ENCODE peak calls at places on chromosomes 13 and 19, in six cellular contexts. S is mammary epithelial cell, Z is cardiac muscle cell, Y is thoracic aorta, W is heart right ventricle, L is Caco-2. D is an unnamed sample.

GRCh38 chr13:95221991-95222732 is 79.1 kb downstream of the ABCC4 start:
- DNase-seq in Y (no peak), Z (no peak), L (no peak), S (no peak), W (no peak), D (no peak)

GRCh38 chr13:39408512-39408911 is 194.5 kb downstream of the LHFPL6 start:
- DNase-seq in W (no peak), Z (no peak), L (no peak), S (no peak), Y (no peak), D (no peak)

GRCh38 chr13:25806304-25806974 is 245.4 kb downstream of the SHISA2 start:
- DNase-seq in Z (no peak), S (peak; percentile 63), Y (no peak), W (no peak), L (no peak), D (no peak)

GRCh38 chr13:109036091-109036490 is 406.7 kb downstream of the MYO16 start:
- DNase-seq in S (no peak), L (no peak), Y (no peak), W (no peak), Z (no peak), D (no peak)

GRCh38 chr19:13441810-13442512 is 64.3 kb downstream of the CACNA1A start:
- DNase-seq in Z (peak; percentile 90), W (peak; percentile 16), Y (no peak), S (peak; percentile 21), L (peak; percentile 41), D (peak; percentile 15)

GRCh38 chr13:107866666-107867623 is 348.4 kb downstream of the LIG4 start:
- DNase-seq in Z (peak; percentile 66), Y (no peak), W (no peak), S (peak; percentile 14), L (no peak), D (no peak)

GRCh38 chr19:58346961-58347929 is 6.0 kb downstream of the A1BG start:
- DNase-seq in L (no peak), W (peak; percentile 26), S (peak; percentile 52), Y (no peak), Z (peak; percentile 91), D (peak; percentile 55)

GRCh38 chr13:83220241-83220640 is 662.0 kb downstream of the SLITRK1 start:
- DNase-seq in W (no peak), Z (no peak), S (peak; percentile 64), L (no peak), Y (no peak), D (no peak)

GRCh38 chr19:5155586-5156210 is 184.9 kb downstream of the PTPRS start:
- DNase-seq in W (no peak), Z (no peak), S (no peak), Y (no peak), L (no peak), D (no peak)

GRCh38 chr19:37565370-37565669 is 29.3 kb downstream of the ZNF571 start:
- DNase-seq in Z (no peak), W (no peak), S (no peak), Y (no peak), L (no peak), D (no peak)

GRCh38 chr13:107202371-107203023 is 634.6 kb upstream of the ARGLU1 start:
- DNase-seq in L (no peak), W (peak; percentile 76), S (peak; percentile 20), Y (no peak), Z (no peak), D (no peak)

GRCh38 chr19:51366999-51367564 is 894 bp upstream of the ETFB start:
- DNase-seq in S (no peak), Z (peak; percentile 30), L (no peak), Y (no peak), W (peak; percentile 37), D (no peak)

GRCh38 chr19:8212212-8212611 is 3.0 kb downstream of the CERS4 start:
- DNase-seq in Z (no peak), S (no peak), L (no peak), W (no peak), Y (no peak), D (no peak)

GRCh38 chr13:40352807-40353562 is 313.5 kb downstream of the FOXO1 start:
- DNase-seq in W (no peak), S (no peak), L (no peak), Y (no peak), Z (peak; percentile 39), D (no peak)

GRCh38 chr19:55132453-55133129 is 15.2 kb upstream of the PPP1R12C start:
- DNase-seq in S (no peak), Z (no peak), Y (no peak), W (no peak), L (no peak), D (no peak)

GRCh38 chr19:37332839-37333238 is 38.1 kb upstream of the ZNF527 start:
- DNase-seq in Y (no peak), L (no peak), Z (no peak), S (no peak), W (no peak), D (no peak)

GRCh38 chr13:99191336-99191899 is 9.2 kb upstream of the UBAC2 start:
- DNase-seq in L (no peak), Y (no peak), W (no peak), S (no peak), Z (no peak), D (no peak)

GRCh38 chr13:94416454-94417080 is 62.9 kb downstream of the DCT start:
- DNase-seq in Z (peak; percentile 82), Y (no peak), W (no peak), S (peak; percentile 15), L (peak; percentile 53), D (peak; percentile 56)

GRCh38 chr19:12237143-12237839 is 57.4 kb downstream of the ZNF44 start:
- DNase-seq in Z (no peak), S (no peak), L (no peak), W (no peak), Y (no peak), D (no peak)
- H3K36me3 ChIP-seq in Z (peaks cover 12% of the 10 kb centered on the region), S (no peaks in the 10 kb centered on the region), L (no peaks in the 10 kb centered on the region), W (peaks cover 57% of the 10 kb centered on the region), Y (peaks cover 7% of the 10 kb centered on the region), D (no peaks in the 10 kb centered on the region)

DNA sequence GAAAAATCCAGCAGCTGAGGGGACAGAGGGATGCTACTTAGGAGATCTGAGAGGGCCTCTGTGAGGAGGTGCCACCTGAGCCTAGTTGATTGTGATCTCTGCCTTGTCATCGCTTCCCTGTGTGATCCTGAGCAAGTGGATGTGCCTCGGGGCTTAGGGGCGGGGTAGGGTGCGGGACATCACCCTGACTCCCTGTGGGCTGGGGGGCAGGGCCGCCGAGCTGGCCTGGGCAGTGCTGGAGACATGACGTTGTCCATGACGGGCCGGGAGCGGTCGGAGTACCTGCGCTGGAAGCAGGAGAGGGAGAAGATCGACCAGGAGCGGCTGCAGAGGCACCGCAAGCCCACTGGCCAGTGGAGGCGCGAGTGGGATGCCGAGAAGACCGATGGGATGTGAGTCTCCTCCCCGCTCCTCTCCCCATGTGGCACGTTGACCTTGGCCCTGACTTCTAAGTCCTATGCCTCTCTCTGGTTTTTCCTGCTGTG is 8.2 kb upstream of the INAFM1 start:
- DNase-seq in L (no peak), Z (no peak), S (no peak), Y (no peak), W (no peak), D (no peak)
- H3K36me3 ChIP-seq in L (peaks cover 5% of the 10 kb centered on the region), Z (peaks cover 13% of the 10 kb centered on the region), S (peaks cover 3% of the 10 kb centered on the region), Y (peaks cover 54% of the 10 kb centered on the region), W (peaks cover 99% of the 10 kb centered on the region), D (peaks cover 46% of the 10 kb centered on the region)

GRCh38 chr19:16207490-16208025 is 9.8 kb downstream of the AP1M1 start:
- DNase-seq in L (no peak), Y (no peak), Z (no peak), W (no peak), S (no peak), D (no peak)
- H3K36me3 ChIP-seq in L (peaks cover 6% of the 10 kb centered on the region), Y (peaks cover 83% of the 10 kb centered on the region), Z (peaks cover 12% of the 10 kb centered on the region), W (peaks cover 93% of the 10 kb centered on the region), S (peaks cover 25% of the 10 kb centered on the region), D (peaks cover 41% of the 10 kb centered on the region)

GRCh38 chr19:40369797-40370196 is 20.2 kb downstream of the HIPK4 start:
- DNase-seq in Y (no peak), S (no peak), L (no peak), W (no peak), Z (no peak), D (no peak)
- H3K36me3 ChIP-seq in Y (peaks cover 58% of the 10 kb centered on the region), S (peaks cover 2% of the 10 kb centered on the region), L (no peaks in the 10 kb centered on the region), W (peaks cover 80% of the 10 kb centered on the region), Z (peaks cover 59% of the 10 kb centered on the region), D (no peaks in the 10 kb centered on the region)

GRCh38 chr19:7176792-7177191 is 107.3 kb downstream of the ZNF557 start:
- DNase-seq in W (no peak), Z (no peak), L (no peak), S (no peak), Y (no peak), D (no peak)

GRCh38 chr19:7172794-7173193 is 103.3 kb downstream of the ZNF557 start:
- DNase-seq in L (no peak), W (no peak), Y (no peak), S (no peak), Z (no peak), D (no peak)

GRCh38 chr19:7168941-7169340 is 99.4 kb downstream of the ZNF557 start:
- DNase-seq in L (no peak), Y (no peak), Z (no peak), W (no peak), S (no peak), D (no peak)

GRCh38 chr19:7170983-7171382 is 101.5 kb downstream of the ZNF557 start:
- DNase-seq in Y (no peak), L (no peak), S (no peak), W (no peak), Z (no peak), D (no peak)
- H3K36me3 ChIP-seq in Y (peaks cover 62% of the 10 kb centered on the region), L (peaks cover 8% of the 10 kb centered on the region), S (no peaks in the 10 kb centered on the region), W (peaks cover 87% of the 10 kb centered on the region), Z (peaks cover 34% of the 10 kb centered on the region), D (peaks cover 24% of the 10 kb centered on the region)

DNA sequence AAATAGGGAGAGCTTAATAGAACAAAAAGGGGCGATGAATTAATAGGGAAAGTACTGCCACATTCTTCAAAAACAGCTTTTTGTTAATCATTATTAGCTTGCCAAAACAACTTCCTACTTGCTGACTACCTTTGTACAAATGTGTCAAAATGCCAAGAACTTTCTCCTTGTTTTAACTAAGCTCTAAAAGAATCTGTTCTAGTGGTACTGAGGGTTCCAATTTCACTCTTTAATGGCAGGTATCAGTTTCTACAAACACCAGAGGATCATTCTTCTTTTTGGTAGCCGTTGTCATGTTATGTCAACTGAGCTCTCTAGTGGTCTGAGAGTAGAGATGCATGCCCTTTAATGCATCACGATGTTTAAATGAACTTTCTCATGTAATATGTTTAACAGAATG is 29.4 kb upstream of the FBXL3 start:
- DNase-seq in L (no peak), S (no peak), Y (no peak), W (no peak), Z (no peak), D (no peak)
- H3K36me3 ChIP-seq in L (no peaks in the 10 kb centered on the region), S (peaks cover 13% of the 10 kb centered on the region), Y (peaks cover 33% of the 10 kb centered on the region), W (peaks cover 96% of the 10 kb centered on the region), Z (peaks cover 13% of the 10 kb centered on the region), D (peaks cover 33% of the 10 kb centered on the region)

D was measured in HAP-1.